ENCODE peak calls at places on chromosomes 3 and 15, in seven cellular contexts. H, R, T, E, Z, U and S are unnamed samples.

GRCh38 chr15:39997031-39997430 is 42.0 kb downstream of the SRP14 start:
- DNase-seq in H (no peak), R (no peak), T (no peak), E (no peak), Z (peak), U (no peak), S (no peak)

GRCh38 chr3:161409858-161410257 is 38.5 kb upstream of the SPTSSB start:
- DNase-seq in H (no peak), R (no peak), T (no peak), E (no peak), Z (no peak), U (no peak), S (no peak)

GRCh38 chr3:135513106-135514063 is 452.1 kb upstream of the PPP2R3A start:
- DNase-seq in H (no peak), R (no peak), T (peak), E (no peak), Z (peak), U (no peak), S (peak)

GRCh38 chr15:48330045-48330840 is 986 bp upstream of the DUT start:
- DNase-seq in H (no peak), R (no peak), T (no peak), E (no peak), Z (peak), U (no peak), S (no peak)

GRCh38 chr15:56217341-56217740 is 26.3 kb downstream of the RFX7 start:
- DNase-seq in H (no peak), R (no peak), T (no peak), E (no peak), Z (no peak), U (no peak), S (no peak)

GRCh38 chr3:112004664-112005063 is 5.9 kb downstream of the TAGLN3 start:
- DNase-seq in H (no peak), R (no peak), T (no peak), E (no peak), Z (no peak), U (no peak), S (peak)

GRCh38 chr3:14915636-14916222 is 31.7 kb upstream of the NR2C2 start:
- DNase-seq in H (peak), R (no peak), T (no peak), E (no peak), Z (no peak), U (no peak), S (no peak)

GRCh38 chr3:111882194-111882593 is 23.1 kb downstream of the PHLDB2 start:
- DNase-seq in H (no peak), R (no peak), T (no peak), E (no peak), Z (no peak), U (no peak), S (no peak)

GRCh38 chr3:146781059-146781458 is 175.9 kb upstream of the PLSCR5 start:
- DNase-seq in H (no peak), R (no peak), T (no peak), E (no peak), Z (no peak), U (peak), S (no peak)

GRCh38 chr3:105827959-105828358 is 40.9 kb downstream of the CBLB start:
- DNase-seq in H (no peak), R (peak), T (peak), E (peak), Z (peak), U (no peak), S (peak)

GRCh38 chr3:126351086-126351770 is 6.0 kb downstream of the KLF15 start:
- DNase-seq in H (no peak), R (peak), T (no peak), E (no peak), Z (no peak), U (no peak), S (no peak)

GRCh38 chr3:164419220-164419619 is 659.1 kb downstream of the SI start:
- DNase-seq in H (no peak), R (no peak), T (no peak), E (no peak), Z (no peak), U (no peak), S (no peak)

GRCh38 chr3:52118156-52118875 is 35.9 kb downstream of the POC1A start:
- DNase-seq in H (no peak), R (peak), T (no peak), E (no peak), Z (no peak), U (no peak), S (no peak)

GRCh38 chr3:31468433-31468832 is 64.3 kb upstream of the STT3B start:
- DNase-seq in H (no peak), R (no peak), T (no peak), E (no peak), Z (no peak), U (no peak), S (no peak)

GRCh38 chr15:60383008-60383694 is 14.6 kb downstream of the ANXA2 start:
- DNase-seq in H (no peak), R (no peak), T (no peak), E (no peak), Z (no peak), U (no peak), S (no peak)

GRCh38 chr15:40069178-40070165 is 30.5 kb upstream of the SRP14 start:
- DNase-seq in H (peak), R (peak), T (peak), E (peak), Z (no peak), U (no peak), S (peak)

GRCh38 chr3:2166552-2166951 is 67.9 kb downstream of the CNTN4 start:
- DNase-seq in H (no peak), R (no peak), T (no peak), E (no peak), Z (no peak), U (no peak), S (peak)

GRCh38 chr3:66338927-66339326 is 118.1 kb downstream of the SLC25A26 start:
- DNase-seq in H (no peak), R (no peak), T (no peak), E (no peak), Z (peak), U (no peak), S (no peak)

GRCh38 chr3:45628746-45629145 is 34.2 kb downstream of the LIMD1 start:
- DNase-seq in H (no peak), R (no peak), T (no peak), E (no peak), Z (peak), U (no peak), S (peak)

GRCh38 chr3:140465988-140466387 is 211.9 kb upstream of the TRIM42 start:
- DNase-seq in H (no peak), R (no peak), T (no peak), E (no peak), Z (no peak), U (no peak), S (no peak)

GRCh38 chr15:58536414-58536813 is 104.6 kb downstream of the LIPC start:
- DNase-seq in H (peak), R (no peak), T (no peak), E (no peak), Z (no peak), U (no peak), S (no peak)

GRCh38 chr3:182568206-182568605 is 225.1 kb upstream of the ATP11B start:
- DNase-seq in H (no peak), R (no peak), T (no peak), E (no peak), Z (no peak), U (no peak), S (no peak)

GRCh38 chr3:150538324-150539208 is 7.7 kb downstream of the SERP1 start:
- DNase-seq in H (no peak), R (no peak), T (no peak), E (no peak), Z (no peak), U (no peak), S (no peak)
- H3K27ac ChIP-seq in H (peak), R (no peak), T (no peak), E (no peak), Z (no peak), U (no peak), S (no peak)

GRCh38 chr3:46850468-46850780 is 12.8 kb downstream of the MYL3 start:
- DNase-seq in H (peak), R (no peak), T (no peak), E (no peak), Z (no peak), U (no peak), S (no peak)

GRCh38 chr3:46851364-46852328 is 11.6 kb downstream of the MYL3 start:
- DNase-seq in H (peak), R (peak), T (no peak), E (no peak), Z (no peak), U (no peak), S (no peak)

GRCh38 chr3:46852839-46853355 is 10.3 kb downstream of the MYL3 start:
- DNase-seq in H (no peak), R (peak), T (no peak), E (no peak), Z (no peak), U (no peak), S (no peak)

GRCh38 chr3:46853441-46854410 is 9.5 kb downstream of the MYL3 start:
- DNase-seq in H (no peak), R (peak), T (no peak), E (no peak), Z (no peak), U (no peak), S (no peak)

GRCh38 chr3:46852329-46852720 is 10.9 kb downstream of the MYL3 start:
- DNase-seq in H (no peak), R (peak), T (no peak), E (no peak), Z (no peak), U (no peak), S (no peak)
- H3K27ac ChIP-seq in H (no peak), R (no peak), T (no peak), E (no peak), Z (no peak), U (no peak), S (no peak)

GRCh38 chr15:97977734-97978133 is 17.2 kb downstream of the ARRDC4 start:
- DNase-seq in H (peak), R (no peak), T (no peak), E (no peak), Z (no peak), U (no peak), S (no peak)

GRCh38 chr15:97976129-97976528 is 15.6 kb downstream of the ARRDC4 start:
- DNase-seq in H (no peak), R (no peak), T (no peak), E (no peak), Z (no peak), U (no peak), S (no peak)

GRCh38 chr15:97979131-97979502 is 18.6 kb downstream of the ARRDC4 start:
- DNase-seq in H (no peak), R (no peak), T (no peak), E (no peak), Z (no peak), U (no peak), S (no peak)

GRCh38 chr15:97978408-97979130 is 18.1 kb downstream of the ARRDC4 start:
- DNase-seq in H (peak), R (no peak), T (no peak), E (no peak), Z (no peak), U (no peak), S (peak)

DNA sequence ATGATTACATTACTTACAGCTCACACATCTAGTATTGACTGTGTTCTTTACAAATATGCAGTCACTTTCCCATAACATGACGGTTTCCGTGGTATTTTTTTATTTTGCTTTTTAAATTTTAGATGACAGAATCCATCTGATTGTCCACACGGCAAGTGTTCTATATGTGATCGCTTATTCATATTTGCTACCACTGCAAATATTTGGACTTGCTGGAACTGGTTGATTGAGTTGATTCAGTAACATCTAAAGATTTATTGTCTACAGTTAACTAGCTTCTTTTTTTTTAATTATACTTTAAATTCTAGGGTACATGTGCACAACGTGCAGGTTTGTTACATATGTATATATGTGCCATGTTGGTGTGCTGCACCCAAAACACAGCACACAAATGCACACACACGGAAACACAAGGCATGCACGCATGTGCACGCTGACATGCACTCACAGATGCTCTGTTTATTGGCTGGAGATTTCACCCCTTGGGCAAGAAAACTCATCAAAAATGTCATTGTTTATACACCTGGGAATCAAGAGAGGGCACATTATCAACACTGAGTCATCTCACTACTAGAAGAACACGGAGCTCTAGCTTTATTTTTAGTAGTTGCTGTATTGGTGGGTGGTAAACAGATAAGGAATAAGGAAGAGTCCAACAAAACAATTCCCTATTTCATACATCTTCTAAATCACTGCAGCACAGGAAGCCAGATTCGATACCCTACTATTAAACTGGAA is 16.4 kb downstream of the ARRDC4 start:
- DNase-seq in H (no peak), R (no peak), T (no peak), E (no peak), Z (no peak), U (no peak), S (no peak)
- H3K27ac ChIP-seq in H (peak), R (no peak), T (no peak), E (no peak), Z (no peak), U (no peak), S (no peak)

DNA sequence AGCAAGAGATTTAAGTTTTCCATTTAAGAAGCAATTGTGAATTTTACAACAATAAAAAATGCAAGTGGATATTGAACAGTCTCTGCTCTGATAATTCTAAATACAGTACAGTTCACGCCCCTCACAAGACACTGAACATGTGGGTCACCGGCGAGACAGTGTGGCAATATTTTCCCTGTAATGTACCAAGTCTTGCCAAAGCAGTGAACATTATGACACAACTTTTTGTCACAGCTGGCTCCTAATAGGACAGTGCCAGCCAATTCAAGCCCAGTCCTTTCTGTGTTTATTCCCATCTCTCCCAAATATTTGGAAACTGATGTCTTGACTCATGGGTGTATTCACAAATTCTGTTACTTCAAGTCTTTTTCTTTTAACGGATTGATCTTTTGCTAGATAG is 62.3 kb downstream of the PPARG start:
- DNase-seq in H (no peak), R (peak), T (no peak), E (no peak), Z (no peak), U (no peak), S (no peak)
- H3K27ac ChIP-seq in H (peak), R (no peak), T (no peak), E (peak), Z (no peak), U (no peak), S (no peak)